ENCODE peak calls at places on chromosome 10, in five cellular contexts. M is HFF-Myc; G is GM12865; P is chondrocyte; C is stimulated activated CD4-positive, alpha-beta T cell treated with anti-CD3 and anti-CD28 coated beads, Interleukin-15, amount 100 ng/mL, for 24 hours. U is an unnamed sample.
A peak's percentile ranks its signal among the peaks of the same experiment; 100 is the strongest.

GRCh38 chr10:26269754-26270153 is 53.2 kb downstream of the GAD2 start:
- DNase-seq in M (no peak), G (peak; percentile 27), P (no peak), C (no peak), U (no peak)

GRCh38 chr10:69224862-69225657 is 4.9 kb downstream of the HKDC1 start:
- DNase-seq in M (no peak), G (peak; percentile 26), P (no peak), C (no peak), U (no peak)

GRCh38 chr10:49768731-49769130 is 6.6 kb upstream of the OGDHL start:
- DNase-seq in M (no peak), G (no peak), P (no peak), C (no peak), U (no peak)

GRCh38 chr10:46106410-46107255 is 60.6 kb upstream of the MSMB start:
- DNase-seq in M (no peak), G (peak; percentile 47), P (no peak), C (peak; percentile 70), U (peak; percentile 89)

GRCh38 chr10:80357000-80357803 is 621 bp downstream of the DYDC2 start:
- DNase-seq in M (no peak), G (no peak), P (no peak), C (peak; percentile 21), U (no peak)

GRCh38 chr10:11865561-11865960 is 42.4 kb downstream of the PROSER2 start:
- DNase-seq in M (no peak), G (no peak), P (peak; percentile 56), C (no peak), U (peak; percentile 75)

GRCh38 chr10:107546239-107546638 is 381.7 kb upstream of the SORCS1 start:
- DNase-seq in M (peak; percentile 7), G (no peak), P (no peak), C (no peak), U (no peak)

GRCh38 chr10:131834152-131834810 is 66.5 kb upstream of the PPP2R2D start:
- DNase-seq in M (no peak), G (no peak), P (peak; percentile 63), C (no peak), U (peak; percentile 62)

GRCh38 chr10:99234067-99234738 is 1.4 kb downstream of the HPSE2 start:
- DNase-seq in M (no peak), G (peak; percentile 87), P (no peak), C (peak; percentile 70), U (peak; percentile 90)

GRCh38 chr10:59512951-59513350 is 150.6 kb upstream of the FAM13C start:
- DNase-seq in M (no peak), G (no peak), P (no peak), C (no peak), U (no peak)

GRCh38 chr10:46263831-46264268 is 22.9 kb upstream of the ANTXRL start:
- DNase-seq in M (no peak), G (no peak), P (no peak), C (no peak), U (no peak)

GRCh38 chr10:124125305-124126116 is 32.1 kb upstream of the CHST15 start:
- DNase-seq in M (no peak), G (peak; percentile 37), P (peak; percentile 6), C (no peak), U (no peak)

GRCh38 chr10:128377364-128377987 is 251.3 kb upstream of the MKI67 start:
- DNase-seq in M (no peak), G (no peak), P (no peak), C (no peak), U (no peak)

GRCh38 chr10:100238429-100238828 is 9.0 kb upstream of the CHUK start:
- DNase-seq in M (no peak), G (peak; percentile 76), P (no peak), C (no peak), U (no peak)

GRCh38 chr10:75207868-75208167 is 2.8 kb upstream of the VDAC2 start:
- DNase-seq in M (no peak), G (no peak), P (no peak), C (no peak), U (no peak)

GRCh38 chr10:130745251-130745650 is 566.3 kb downstream of the TCERG1L start:
- DNase-seq in M (no peak), G (no peak), P (peak; percentile 40), C (no peak), U (peak; percentile 24)

GRCh38 chr10:127117125-127117524 is 79.3 kb downstream of the INSYN2A start:
- DNase-seq in M (peak; percentile 19), G (no peak), P (no peak), C (peak; percentile 27), U (no peak)

GRCh38 chr10:131226831-131227740 is 84.4 kb downstream of the TCERG1L start:
- DNase-seq in M (no peak), G (no peak), P (peak; percentile 79), C (no peak), U (no peak)

GRCh38 chr10:43640603-43641002 is 8.1 kb downstream of the ZNF32 start:
- DNase-seq in M (no peak), G (no peak), P (no peak), C (no peak), U (no peak)

GRCh38 chr10:7541137-7542087 is 125.4 kb downstream of the ITIH5 start:
- DNase-seq in M (no peak), G (no peak), P (no peak), C (no peak), U (peak; percentile 92)

GRCh38 chr10:88657901-88658300 is 6.3 kb upstream of the LIPF start:
- DNase-seq in M (no peak), G (no peak), P (no peak), C (no peak), U (no peak)

GRCh38 chr10:101131962-101132635 is 999 bp downstream of the TLX1 start:
- DNase-seq in M (no peak), G (no peak), P (no peak), C (peak; percentile 17), U (no peak)

GRCh38 chr10:103556383-103557007 is 63.0 kb downstream of the NEURL1 start:
- DNase-seq in M (no peak), G (no peak), P (no peak), C (no peak), U (peak; percentile 58)

GRCh38 chr10:80589726-80590373 is 52.1 kb downstream of the SH2D4B start:
- DNase-seq in M (no peak), G (peak; percentile 77), P (no peak), C (no peak), U (no peak)

GRCh38 chr10:61029411-61029810 is 85.4 kb upstream of the RHOBTB1 start:
- DNase-seq in M (no peak), G (no peak), P (no peak), C (no peak), U (no peak)

GRCh38 chr10:11887381-11888227 is 64.4 kb downstream of the PROSER2 start:
- DNase-seq in M (no peak), G (no peak), P (no peak), C (no peak), U (no peak)

U was measured in posterior vena cava.